ENCODE peak calls at places on chromosomes 5 and 9, in seven cellular contexts. One of them, this sample, is unnamed.

GRCh38 chr5:171310334-171310815 is 1.3 kb downstream of the TLX3 start:
- DNase-seq in stimulated activated CD4-positive, alpha-beta T cell treated with anti-CD3 and anti-CD28 coated beads, TNF-alpha, amount 100 ng/mL, for 1 hour: no peak
- DNase-seq in activated T-cell treated with anti-CD3 and anti-CD28 coated beads for 4 hours: no peak
- DNase-seq in AG08396: no peak
- DNase-seq in stimulated activated naive CD4-positive, alpha-beta T cell treated with Interleukin-2 at 50 U/mL for 16 hours: no peak
- DNase-seq in T-helper 1 cell: no peak
- DNase-seq in foreskin fibroblast: no peak
- DNase-seq in this sample: no peak

GRCh38 chr9:130497139-130497538 is 52.4 kb downstream of the ASS1 start:
- DNase-seq in stimulated activated CD4-positive, alpha-beta T cell treated with anti-CD3 and anti-CD28 coated beads, TNF-alpha, amount 100 ng/mL, for 1 hour: no peak
- DNase-seq in activated T-cell treated with anti-CD3 and anti-CD28 coated beads for 4 hours: no peak
- DNase-seq in AG08396: no peak
- DNase-seq in stimulated activated naive CD4-positive, alpha-beta T cell treated with Interleukin-2 at 50 U/mL for 16 hours: no peak
- DNase-seq in T-helper 1 cell: no peak
- DNase-seq in foreskin fibroblast: no peak
- DNase-seq in this sample: no peak

GRCh38 chr5:93294184-93294583 is 286.8 kb downstream of the NR2F1-AS1 start:
- DNase-seq in stimulated activated CD4-positive, alpha-beta T cell treated with anti-CD3 and anti-CD28 coated beads, TNF-alpha, amount 100 ng/mL, for 1 hour: no peak
- DNase-seq in activated T-cell treated with anti-CD3 and anti-CD28 coated beads for 4 hours: no peak
- DNase-seq in AG08396: peak
- DNase-seq in stimulated activated naive CD4-positive, alpha-beta T cell treated with Interleukin-2 at 50 U/mL for 16 hours: no peak
- DNase-seq in T-helper 1 cell: no peak
- DNase-seq in foreskin fibroblast: peak
- DNase-seq in this sample: no peak

GRCh38 chr5:143592648-143593047 is 189.2 kb upstream of the NR3C1 start:
- DNase-seq in stimulated activated CD4-positive, alpha-beta T cell treated with anti-CD3 and anti-CD28 coated beads, TNF-alpha, amount 100 ng/mL, for 1 hour: no peak
- DNase-seq in activated T-cell treated with anti-CD3 and anti-CD28 coated beads for 4 hours: no peak
- DNase-seq in AG08396: no peak
- DNase-seq in stimulated activated naive CD4-positive, alpha-beta T cell treated with Interleukin-2 at 50 U/mL for 16 hours: no peak
- DNase-seq in T-helper 1 cell: no peak
- DNase-seq in foreskin fibroblast: no peak
- DNase-seq in this sample: no peak

GRCh38 chr9:82606761-82607382 is 456.1 kb downstream of the RASEF start:
- DNase-seq in stimulated activated CD4-positive, alpha-beta T cell treated with anti-CD3 and anti-CD28 coated beads, TNF-alpha, amount 100 ng/mL, for 1 hour: no peak
- DNase-seq in activated T-cell treated with anti-CD3 and anti-CD28 coated beads for 4 hours: no peak
- DNase-seq in AG08396: peak
- DNase-seq in stimulated activated naive CD4-positive, alpha-beta T cell treated with Interleukin-2 at 50 U/mL for 16 hours: no peak
- DNase-seq in T-helper 1 cell: no peak
- DNase-seq in foreskin fibroblast: peak
- DNase-seq in this sample: no peak

GRCh38 chr5:131684051-131684450 is 49.0 kb upstream of the RAPGEF6 start:
- DNase-seq in stimulated activated CD4-positive, alpha-beta T cell treated with anti-CD3 and anti-CD28 coated beads, TNF-alpha, amount 100 ng/mL, for 1 hour: no peak
- DNase-seq in activated T-cell treated with anti-CD3 and anti-CD28 coated beads for 4 hours: no peak
- DNase-seq in AG08396: no peak
- DNase-seq in stimulated activated naive CD4-positive, alpha-beta T cell treated with Interleukin-2 at 50 U/mL for 16 hours: no peak
- DNase-seq in T-helper 1 cell: no peak
- DNase-seq in foreskin fibroblast: no peak
- DNase-seq in this sample: no peak

GRCh38 chr5:32531885-32532520 is 53.4 kb upstream of the SUB1 start:
- DNase-seq in stimulated activated CD4-positive, alpha-beta T cell treated with anti-CD3 and anti-CD28 coated beads, TNF-alpha, amount 100 ng/mL, for 1 hour: no peak
- DNase-seq in activated T-cell treated with anti-CD3 and anti-CD28 coated beads for 4 hours: peak
- DNase-seq in AG08396: peak
- DNase-seq in stimulated activated naive CD4-positive, alpha-beta T cell treated with Interleukin-2 at 50 U/mL for 16 hours: peak
- DNase-seq in T-helper 1 cell: peak
- DNase-seq in foreskin fibroblast: no peak
- DNase-seq in this sample: no peak

GRCh38 chr5:158198636-158199035 is 339.7 kb upstream of the CLINT1 start:
- DNase-seq in stimulated activated CD4-positive, alpha-beta T cell treated with anti-CD3 and anti-CD28 coated beads, TNF-alpha, amount 100 ng/mL, for 1 hour: no peak
- DNase-seq in activated T-cell treated with anti-CD3 and anti-CD28 coated beads for 4 hours: no peak
- DNase-seq in AG08396: no peak
- DNase-seq in stimulated activated naive CD4-positive, alpha-beta T cell treated with Interleukin-2 at 50 U/mL for 16 hours: no peak
- DNase-seq in T-helper 1 cell: no peak
- DNase-seq in foreskin fibroblast: no peak
- DNase-seq in this sample: no peak

GRCh38 chr9:129635099-129635803 is 6.7 kb downstream of the ASB6 start:
- DNase-seq in stimulated activated CD4-positive, alpha-beta T cell treated with anti-CD3 and anti-CD28 coated beads, TNF-alpha, amount 100 ng/mL, for 1 hour: no peak
- DNase-seq in activated T-cell treated with anti-CD3 and anti-CD28 coated beads for 4 hours: no peak
- DNase-seq in AG08396: no peak
- DNase-seq in stimulated activated naive CD4-positive, alpha-beta T cell treated with Interleukin-2 at 50 U/mL for 16 hours: no peak
- DNase-seq in T-helper 1 cell: no peak
- DNase-seq in foreskin fibroblast: no peak
- DNase-seq in this sample: no peak

GRCh38 chr5:55816342-55816741 is 34.8 kb upstream of the IL31RA start:
- DNase-seq in stimulated activated CD4-positive, alpha-beta T cell treated with anti-CD3 and anti-CD28 coated beads, TNF-alpha, amount 100 ng/mL, for 1 hour: no peak
- DNase-seq in activated T-cell treated with anti-CD3 and anti-CD28 coated beads for 4 hours: no peak
- DNase-seq in AG08396: peak
- DNase-seq in stimulated activated naive CD4-positive, alpha-beta T cell treated with Interleukin-2 at 50 U/mL for 16 hours: no peak
- DNase-seq in T-helper 1 cell: no peak
- DNase-seq in foreskin fibroblast: peak
- DNase-seq in this sample: no peak

GRCh38 chr5:124648902-124649467 is 97.5 kb downstream of the ZNF608 start:
- DNase-seq in stimulated activated CD4-positive, alpha-beta T cell treated with anti-CD3 and anti-CD28 coated beads, TNF-alpha, amount 100 ng/mL, for 1 hour: no peak
- DNase-seq in activated T-cell treated with anti-CD3 and anti-CD28 coated beads for 4 hours: no peak
- DNase-seq in AG08396: no peak
- DNase-seq in stimulated activated naive CD4-positive, alpha-beta T cell treated with Interleukin-2 at 50 U/mL for 16 hours: no peak
- DNase-seq in T-helper 1 cell: no peak
- DNase-seq in foreskin fibroblast: no peak
- DNase-seq in this sample: no peak

GRCh38 chr9:120446681-120447080 is 133.3 kb downstream of the CDK5RAP2 start:
- DNase-seq in stimulated activated CD4-positive, alpha-beta T cell treated with anti-CD3 and anti-CD28 coated beads, TNF-alpha, amount 100 ng/mL, for 1 hour: no peak
- DNase-seq in activated T-cell treated with anti-CD3 and anti-CD28 coated beads for 4 hours: no peak
- DNase-seq in AG08396: no peak
- DNase-seq in stimulated activated naive CD4-positive, alpha-beta T cell treated with Interleukin-2 at 50 U/mL for 16 hours: no peak
- DNase-seq in T-helper 1 cell: no peak
- DNase-seq in foreskin fibroblast: no peak
- DNase-seq in this sample: no peak

GRCh38 chr5:67581203-67581602 is 384.6 kb upstream of the CD180 start:
- DNase-seq in stimulated activated CD4-positive, alpha-beta T cell treated with anti-CD3 and anti-CD28 coated beads, TNF-alpha, amount 100 ng/mL, for 1 hour: no peak
- DNase-seq in activated T-cell treated with anti-CD3 and anti-CD28 coated beads for 4 hours: no peak
- DNase-seq in AG08396: no peak
- DNase-seq in stimulated activated naive CD4-positive, alpha-beta T cell treated with Interleukin-2 at 50 U/mL for 16 hours: no peak
- DNase-seq in T-helper 1 cell: no peak
- DNase-seq in foreskin fibroblast: peak
- DNase-seq in this sample: no peak

GRCh38 chr5:55624841-55625602 is 87.1 kb downstream of the SLC38A9 start:
- DNase-seq in stimulated activated CD4-positive, alpha-beta T cell treated with anti-CD3 and anti-CD28 coated beads, TNF-alpha, amount 100 ng/mL, for 1 hour: no peak
- DNase-seq in activated T-cell treated with anti-CD3 and anti-CD28 coated beads for 4 hours: no peak
- DNase-seq in AG08396: no peak
- DNase-seq in stimulated activated naive CD4-positive, alpha-beta T cell treated with Interleukin-2 at 50 U/mL for 16 hours: no peak
- DNase-seq in T-helper 1 cell: no peak
- DNase-seq in foreskin fibroblast: no peak
- DNase-seq in this sample: no peak

GRCh38 chr5:147619281-147619680 is 109.4 kb upstream of the DPYSL3 start:
- DNase-seq in stimulated activated CD4-positive, alpha-beta T cell treated with anti-CD3 and anti-CD28 coated beads, TNF-alpha, amount 100 ng/mL, for 1 hour: no peak
- DNase-seq in activated T-cell treated with anti-CD3 and anti-CD28 coated beads for 4 hours: no peak
- DNase-seq in AG08396: no peak
- DNase-seq in stimulated activated naive CD4-positive, alpha-beta T cell treated with Interleukin-2 at 50 U/mL for 16 hours: no peak
- DNase-seq in T-helper 1 cell: no peak
- DNase-seq in foreskin fibroblast: no peak
- DNase-seq in this sample: no peak

GRCh38 chr5:96127538-96127937 is 165.9 kb upstream of the ELL2 start:
- DNase-seq in stimulated activated CD4-positive, alpha-beta T cell treated with anti-CD3 and anti-CD28 coated beads, TNF-alpha, amount 100 ng/mL, for 1 hour: no peak
- DNase-seq in activated T-cell treated with anti-CD3 and anti-CD28 coated beads for 4 hours: no peak
- DNase-seq in AG08396: no peak
- DNase-seq in stimulated activated naive CD4-positive, alpha-beta T cell treated with Interleukin-2 at 50 U/mL for 16 hours: no peak
- DNase-seq in T-helper 1 cell: no peak
- DNase-seq in foreskin fibroblast: no peak
- DNase-seq in this sample: no peak

GRCh38 chr9:128149001-128149701 is at the start of gene LCN2:
- DNase-seq in stimulated activated CD4-positive, alpha-beta T cell treated with anti-CD3 and anti-CD28 coated beads, TNF-alpha, amount 100 ng/mL, for 1 hour: no peak
- DNase-seq in activated T-cell treated with anti-CD3 and anti-CD28 coated beads for 4 hours: no peak
- DNase-seq in AG08396: no peak
- DNase-seq in stimulated activated naive CD4-positive, alpha-beta T cell treated with Interleukin-2 at 50 U/mL for 16 hours: no peak
- DNase-seq in T-helper 1 cell: no peak
- DNase-seq in foreskin fibroblast: no peak
- DNase-seq in this sample: no peak

GRCh38 chr5:180541710-180542109 is 47.5 kb downstream of the CNOT6 start:
- DNase-seq in stimulated activated CD4-positive, alpha-beta T cell treated with anti-CD3 and anti-CD28 coated beads, TNF-alpha, amount 100 ng/mL, for 1 hour: no peak
- DNase-seq in activated T-cell treated with anti-CD3 and anti-CD28 coated beads for 4 hours: no peak
- DNase-seq in AG08396: no peak
- DNase-seq in stimulated activated naive CD4-positive, alpha-beta T cell treated with Interleukin-2 at 50 U/mL for 16 hours: no peak
- DNase-seq in T-helper 1 cell: no peak
- DNase-seq in foreskin fibroblast: no peak
- DNase-seq in this sample: no peak

GRCh38 chr5:176536132-176536901 is 885 bp downstream of the RNF44 start:
- DNase-seq in stimulated activated CD4-positive, alpha-beta T cell treated with anti-CD3 and anti-CD28 coated beads, TNF-alpha, amount 100 ng/mL, for 1 hour: peak
- DNase-seq in activated T-cell treated with anti-CD3 and anti-CD28 coated beads for 4 hours: peak
- DNase-seq in AG08396: peak
- DNase-seq in stimulated activated naive CD4-positive, alpha-beta T cell treated with Interleukin-2 at 50 U/mL for 16 hours: peak
- DNase-seq in T-helper 1 cell: peak
- DNase-seq in foreskin fibroblast: peak
- DNase-seq in this sample: peak

GRCh38 chr5:105554613-105555169 is 1992.1 kb upstream of the NUDT12 start:
- DNase-seq in stimulated activated CD4-positive, alpha-beta T cell treated with anti-CD3 and anti-CD28 coated beads, TNF-alpha, amount 100 ng/mL, for 1 hour: no peak
- DNase-seq in activated T-cell treated with anti-CD3 and anti-CD28 coated beads for 4 hours: no peak
- DNase-seq in AG08396: no peak
- DNase-seq in stimulated activated naive CD4-positive, alpha-beta T cell treated with Interleukin-2 at 50 U/mL for 16 hours: no peak
- DNase-seq in T-helper 1 cell: no peak
- DNase-seq in foreskin fibroblast: no peak
- DNase-seq in this sample: no peak

GRCh38 chr9:89010526-89011089 is 19.3 kb downstream of the S1PR3 start:
- DNase-seq in stimulated activated CD4-positive, alpha-beta T cell treated with anti-CD3 and anti-CD28 coated beads, TNF-alpha, amount 100 ng/mL, for 1 hour: no peak
- DNase-seq in activated T-cell treated with anti-CD3 and anti-CD28 coated beads for 4 hours: no peak
- DNase-seq in AG08396: no peak
- DNase-seq in stimulated activated naive CD4-positive, alpha-beta T cell treated with Interleukin-2 at 50 U/mL for 16 hours: no peak
- DNase-seq in T-helper 1 cell: no peak
- DNase-seq in foreskin fibroblast: no peak
- DNase-seq in this sample: no peak

GRCh38 chr5:97425511-97425910 is 242.5 kb upstream of the RIOK2 start:
- DNase-seq in stimulated activated CD4-positive, alpha-beta T cell treated with anti-CD3 and anti-CD28 coated beads, TNF-alpha, amount 100 ng/mL, for 1 hour: no peak
- DNase-seq in activated T-cell treated with anti-CD3 and anti-CD28 coated beads for 4 hours: no peak
- DNase-seq in AG08396: no peak
- DNase-seq in stimulated activated naive CD4-positive, alpha-beta T cell treated with Interleukin-2 at 50 U/mL for 16 hours: no peak
- DNase-seq in T-helper 1 cell: no peak
- DNase-seq in foreskin fibroblast: peak
- DNase-seq in this sample: peak

GRCh38 chr9:128020692-128021091 is 39.9 kb upstream of the EEIG1 start:
- DNase-seq in stimulated activated CD4-positive, alpha-beta T cell treated with anti-CD3 and anti-CD28 coated beads, TNF-alpha, amount 100 ng/mL, for 1 hour: no peak
- DNase-seq in activated T-cell treated with anti-CD3 and anti-CD28 coated beads for 4 hours: no peak
- DNase-seq in AG08396: no peak
- DNase-seq in stimulated activated naive CD4-positive, alpha-beta T cell treated with Interleukin-2 at 50 U/mL for 16 hours: no peak
- DNase-seq in T-helper 1 cell: no peak
- DNase-seq in foreskin fibroblast: no peak
- DNase-seq in this sample: no peak

GRCh38 chr9:26245072-26245471 is 566.8 kb upstream of the TUSC1 start:
- DNase-seq in stimulated activated CD4-positive, alpha-beta T cell treated with anti-CD3 and anti-CD28 coated beads, TNF-alpha, amount 100 ng/mL, for 1 hour: no peak
- DNase-seq in activated T-cell treated with anti-CD3 and anti-CD28 coated beads for 4 hours: no peak
- DNase-seq in AG08396: no peak
- DNase-seq in stimulated activated naive CD4-positive, alpha-beta T cell treated with Interleukin-2 at 50 U/mL for 16 hours: no peak
- DNase-seq in T-helper 1 cell: no peak
- DNase-seq in foreskin fibroblast: no peak
- DNase-seq in this sample: no peak

GRCh38 chr5:176870110-176870591 is 29.0 kb downstream of the HK3 start:
- DNase-seq in stimulated activated CD4-positive, alpha-beta T cell treated with anti-CD3 and anti-CD28 coated beads, TNF-alpha, amount 100 ng/mL, for 1 hour: no peak
- DNase-seq in activated T-cell treated with anti-CD3 and anti-CD28 coated beads for 4 hours: no peak
- DNase-seq in AG08396: peak
- DNase-seq in stimulated activated naive CD4-positive, alpha-beta T cell treated with Interleukin-2 at 50 U/mL for 16 hours: no peak
- DNase-seq in T-helper 1 cell: no peak
- DNase-seq in foreskin fibroblast: peak
- DNase-seq in this sample: no peak

GRCh38 chr5:174585472-174585871 is 138.9 kb upstream of the MSX2 start:
- DNase-seq in stimulated activated CD4-positive, alpha-beta T cell treated with anti-CD3 and anti-CD28 coated beads, TNF-alpha, amount 100 ng/mL, for 1 hour: no peak
- DNase-seq in activated T-cell treated with anti-CD3 and anti-CD28 coated beads for 4 hours: no peak
- DNase-seq in AG08396: no peak
- DNase-seq in stimulated activated naive CD4-positive, alpha-beta T cell treated with Interleukin-2 at 50 U/mL for 16 hours: no peak
- DNase-seq in T-helper 1 cell: no peak
- DNase-seq in foreskin fibroblast: no peak
- DNase-seq in this sample: no peak

This sample was measured in activated CD4-positive, CD25-positive, alpha-beta regulatory T cell.